ENCODE peak calls at places on chromosomes 13 and 19, in seven cellular contexts. W is activated CD4-positive, CD25-positive, alpha-beta regulatory T cell; G is GM04504; I is activated CD8-positive, alpha-beta memory T cell treated with anti-CD3 and anti-CD28 coated beads for 4 hours; R is NCI-H460; T is caudate nucleus; D is progenitor cell of endocrine pancreas. H is an unnamed sample.

GRCh38 chr13:50459046-50459445 is 384.4 kb downstream of the DLEU7 start:
- DNase-seq in W (no peak), G (no peak), I (no peak), R (no peak), T (no peak), D (no peak), H (no peak)

GRCh38 chr13:43143591-43143990 is 120.2 kb downstream of the DNAJC15 start:
- DNase-seq in W (no peak), G (no peak), I (no peak), R (no peak), T (no peak), D (no peak), H (no peak)

GRCh38 chr13:25771208-25771607 is 280.6 kb downstream of the SHISA2 start:
- DNase-seq in W (no peak), G (no peak), I (no peak), R (no peak), T (no peak), D (no peak), H (no peak)

GRCh38 chr13:39957868-39958676 is 302.6 kb downstream of the COG6 start:
- DNase-seq in W (no peak), G (no peak), I (no peak), R (no peak), T (no peak), D (no peak), H (no peak)

GRCh38 chr19:8571006-8571411 is 6.2 kb downstream of the MYO1F start:
- DNase-seq in W (no peak), G (peak; percentile 42), I (peak; percentile 27), R (no peak), T (no peak), D (no peak), H (no peak)

GRCh38 chr19:20167020-20167644 is at the start of gene ZNF486:
- DNase-seq in W (peak; percentile 70), G (peak; percentile 93), I (peak; percentile 85), R (no peak), T (peak; percentile 94), D (peak; percentile 81), H (peak; percentile 97)

GRCh38 chr13:71867101-71867814 is at the start of gene DACH1:
- DNase-seq in W (no peak), G (no peak), I (no peak), R (peak; percentile 3), T (peak; percentile 41), D (peak; percentile 19), H (no peak)

GRCh38 chr13:39612023-39612637 is 9.1 kb upstream of the LHFPL6 start:
- DNase-seq in W (peak; percentile 18), G (peak; percentile 46), I (peak; percentile 21), R (peak; percentile 56), T (peak; percentile 15), D (peak; percentile 42), H (no peak)

GRCh38 chr13:98033277-98034247 is 80.1 kb downstream of the IPO5 start:
- DNase-seq in W (no peak), G (peak; percentile 57), I (no peak), R (peak; percentile 25), T (no peak), D (no peak), H (no peak)

GRCh38 chr13:100825551-100825950 is 151.0 kb upstream of the TMTC4 start:
- DNase-seq in W (no peak), G (peak; percentile 1), I (no peak), R (no peak), T (no peak), D (no peak), H (no peak)

GRCh38 chr13:97911311-97912138 is 42.0 kb upstream of the IPO5 start:
- DNase-seq in W (no peak), G (no peak), I (no peak), R (peak; percentile 2), T (no peak), D (no peak), H (no peak)

GRCh38 chr13:112892759-112893569 is 76.0 kb upstream of the MCF2L start:
- DNase-seq in W (no peak), G (no peak), I (no peak), R (no peak), T (no peak), D (peak; percentile 46), H (no peak)

GRCh38 chr13:76148926-76149325 is 512.8 kb downstream of the LMO7 start:
- DNase-seq in W (no peak), G (peak; percentile 52), I (no peak), R (no peak), T (no peak), D (no peak), H (no peak)

GRCh38 chr13:109666656-109667448 is 119.5 kb downstream of the IRS2 start:
- DNase-seq in W (no peak), G (no peak), I (no peak), R (peak; percentile 74), T (no peak), D (no peak), H (no peak)

GRCh38 chr19:13794388-13794751 is 873 bp upstream of the ZSWIM4 start:
- DNase-seq in W (no peak), G (peak; percentile 88), I (no peak), R (no peak), T (no peak), D (no peak), H (no peak)

GRCh38 chr19:10936661-10937084 is 8.1 kb downstream of the TIMM29 start:
- DNase-seq in W (no peak), G (peak; percentile 55), I (no peak), R (peak; percentile 62), T (no peak), D (peak; percentile 27), H (no peak)

GRCh38 chr19:38838208-38838985 is 6.8 kb upstream of the ECH1 start:
- DNase-seq in W (no peak), G (no peak), I (peak; percentile 53), R (no peak), T (no peak), D (no peak), H (no peak)

GRCh38 chr19:55173717-55174409 is 6.2 kb downstream of the SYT5 start:
- DNase-seq in W (no peak), G (peak; percentile 61), I (no peak), R (peak; percentile 66), T (no peak), D (no peak), H (no peak)

GRCh38 chr19:9128171-9128570 is 1.4 kb upstream of the OR7G3 start:
- DNase-seq in W (no peak), G (no peak), I (no peak), R (no peak), T (no peak), D (no peak), H (no peak)

GRCh38 chr13:48859168-48860105 is 116.3 kb upstream of the FNDC3A start:
- DNase-seq in W (no peak), G (no peak), I (no peak), R (no peak), T (no peak), D (no peak), H (no peak)

GRCh38 chr19:38877781-38878574 is at the start of gene RINL:
- DNase-seq in W (peak; percentile 32), G (no peak), I (peak; percentile 40), R (no peak), T (no peak), D (no peak), H (no peak)

GRCh38 chr13:98158172-98158907 is 15.4 kb downstream of the FARP1 start:
- DNase-seq in W (no peak), G (no peak), I (no peak), R (no peak), T (no peak), D (no peak), H (no peak)

GRCh38 chr13:29754486-29754806 is 96.0 kb downstream of the UBL3 start:
- DNase-seq in W (no peak), G (no peak), I (no peak), R (peak; percentile 16), T (no peak), D (no peak), H (no peak)

GRCh38 chr19:19637186-19637522 is 6.3 kb downstream of the GMIP start:
- DNase-seq in W (no peak), G (no peak), I (no peak), R (no peak), T (no peak), D (no peak), H (no peak)

GRCh38 chr19:44738603-44739585 is 9.6 kb upstream of the BCL3 start:
- DNase-seq in W (no peak), G (no peak), I (no peak), R (no peak), T (no peak), D (no peak), H (no peak)

GRCh38 chr19:5326545-5326944 is 14.1 kb downstream of the PTPRS start:
- DNase-seq in W (no peak), G (no peak), I (no peak), R (no peak), T (no peak), D (no peak), H (no peak)

GRCh38 chr13:109545964-109546363 is 240.4 kb downstream of the IRS2 start:
- DNase-seq in W (no peak), G (no peak), I (no peak), R (no peak), T (no peak), D (no peak), H (no peak)

GRCh38 chr13:49587311-49587847 is 2.0 kb upstream of the RCBTB1 start:
- DNase-seq in W (no peak), G (no peak), I (no peak), R (no peak), T (no peak), D (no peak), H (no peak)

GRCh38 chr13:98466634-98467236 is 110.2 kb downstream of the STK24 start:
- DNase-seq in W (no peak), G (no peak), I (no peak), R (peak; percentile 29), T (no peak), D (peak; percentile 37), H (no peak)

H was measured in osteocyte.